ENCODE peak calls at places on chromosomes 5 and 9, in seven cellular contexts. One of them, this sample, is unnamed.

GRCh38 chr9:133762488-133763271 is 24.5 kb upstream of the SARDH start:
- DNase-seq in breast epithelium: peak; percentile 10
- DNase-seq in Panc1: no peak
- DNase-seq in GM23338: no peak
- DNase-seq in HL-60: no peak
- DNase-seq in prostate gland: no peak
- DNase-seq in transverse colon: no peak
- DNase-seq in this sample: peak; percentile 58

GRCh38 chr5:17157916-17158529 is 59.4 kb upstream of the BASP1 start:
- DNase-seq in breast epithelium: no peak
- DNase-seq in Panc1: no peak
- DNase-seq in GM23338: no peak
- DNase-seq in HL-60: peak; percentile 49
- DNase-seq in prostate gland: no peak
- DNase-seq in transverse colon: peak; percentile 41
- DNase-seq in this sample: no peak

GRCh38 chr9:120733190-120733589 is 18.9 kb upstream of the MEGF9 start:
- DNase-seq in breast epithelium: no peak
- DNase-seq in Panc1: no peak
- DNase-seq in GM23338: no peak
- DNase-seq in HL-60: no peak
- DNase-seq in prostate gland: no peak
- DNase-seq in transverse colon: no peak
- DNase-seq in this sample: no peak

GRCh38 chr9:131116281-131117101 is 8.9 kb upstream of the NUP214 start:
- DNase-seq in breast epithelium: no peak
- DNase-seq in Panc1: no peak
- DNase-seq in GM23338: no peak
- DNase-seq in HL-60: no peak
- DNase-seq in prostate gland: no peak
- DNase-seq in transverse colon: no peak
- DNase-seq in this sample: no peak

GRCh38 chr5:129945031-129945430 is 40.8 kb downstream of the CHSY3 start:
- DNase-seq in breast epithelium: no peak
- DNase-seq in Panc1: no peak
- DNase-seq in GM23338: no peak
- DNase-seq in HL-60: no peak
- DNase-seq in prostate gland: no peak
- DNase-seq in transverse colon: no peak
- DNase-seq in this sample: no peak

GRCh38 chr5:32163785-32164184 is 10.3 kb downstream of the GOLPH3 start:
- DNase-seq in breast epithelium: no peak
- DNase-seq in Panc1: no peak
- DNase-seq in GM23338: no peak
- DNase-seq in HL-60: no peak
- DNase-seq in prostate gland: no peak
- DNase-seq in transverse colon: no peak
- DNase-seq in this sample: no peak

GRCh38 chr5:82274343-82275266 is 3.5 kb downstream of the RPS23 start:
- DNase-seq in breast epithelium: no peak
- DNase-seq in Panc1: no peak
- DNase-seq in GM23338: peak; percentile 90
- DNase-seq in HL-60: no peak
- DNase-seq in prostate gland: no peak
- DNase-seq in transverse colon: no peak
- DNase-seq in this sample: peak; percentile 76

GRCh38 chr5:138716456-138716924 is 36.7 kb upstream of the CTNNA1 start:
- DNase-seq in breast epithelium: no peak
- DNase-seq in Panc1: no peak
- DNase-seq in GM23338: peak; percentile 38
- DNase-seq in HL-60: no peak
- DNase-seq in prostate gland: peak; percentile 14
- DNase-seq in transverse colon: no peak
- DNase-seq in this sample: no peak

GRCh38 chr9:69122391-69123141 is 51.5 kb upstream of the TJP2 start:
- DNase-seq in breast epithelium: no peak
- DNase-seq in Panc1: no peak
- DNase-seq in GM23338: peak; percentile 82
- DNase-seq in HL-60: no peak
- DNase-seq in prostate gland: peak; percentile 30
- DNase-seq in transverse colon: peak; percentile 66
- DNase-seq in this sample: no peak

GRCh38 chr9:123440256-123440655 is 84.3 kb downstream of the CRB2 start:
- DNase-seq in breast epithelium: no peak
- DNase-seq in Panc1: no peak
- DNase-seq in GM23338: no peak
- DNase-seq in HL-60: no peak
- DNase-seq in prostate gland: no peak
- DNase-seq in transverse colon: no peak
- DNase-seq in this sample: peak; percentile 31

GRCh38 chr5:14671414-14671813 is 6.9 kb downstream of the OTULIN start:
- DNase-seq in breast epithelium: no peak
- DNase-seq in Panc1: no peak
- DNase-seq in GM23338: no peak
- DNase-seq in HL-60: no peak
- DNase-seq in prostate gland: no peak
- DNase-seq in transverse colon: no peak
- DNase-seq in this sample: no peak

GRCh38 chr5:12125895-12126294 is 221.6 kb upstream of the CTNND2 start:
- DNase-seq in breast epithelium: no peak
- DNase-seq in Panc1: no peak
- DNase-seq in GM23338: no peak
- DNase-seq in HL-60: no peak
- DNase-seq in prostate gland: no peak
- DNase-seq in transverse colon: no peak
- DNase-seq in this sample: no peak

GRCh38 chr5:29963956-29964355 is 1229.5 kb upstream of the CDH6 start:
- DNase-seq in breast epithelium: no peak
- DNase-seq in Panc1: no peak
- DNase-seq in GM23338: peak; percentile 41
- DNase-seq in HL-60: no peak
- DNase-seq in prostate gland: no peak
- DNase-seq in transverse colon: no peak
- DNase-seq in this sample: no peak

GRCh38 chr5:147391781-147392180 is 118.1 kb downstream of the DPYSL3 start:
- DNase-seq in breast epithelium: no peak
- DNase-seq in Panc1: peak; percentile 33
- DNase-seq in GM23338: peak; percentile 58
- DNase-seq in HL-60: no peak
- DNase-seq in prostate gland: no peak
- DNase-seq in transverse colon: peak; percentile 48
- DNase-seq in this sample: no peak

GRCh38 chr9:128399851-128400250 is 20.8 kb upstream of the CERCAM start:
- DNase-seq in breast epithelium: no peak
- DNase-seq in Panc1: no peak
- DNase-seq in GM23338: no peak
- DNase-seq in HL-60: no peak
- DNase-seq in prostate gland: no peak
- DNase-seq in transverse colon: no peak
- DNase-seq in this sample: no peak

GRCh38 chr9:101027246-101027645 is 1.3 kb upstream of the PLPPR1 start:
- DNase-seq in breast epithelium: no peak
- DNase-seq in Panc1: no peak
- DNase-seq in GM23338: no peak
- DNase-seq in HL-60: no peak
- DNase-seq in prostate gland: no peak
- DNase-seq in transverse colon: no peak
- DNase-seq in this sample: no peak
- H3K27me3 ChIP-seq in breast epithelium: peaks cover 15% of the 10 kb centered on the region
- H3K27me3 ChIP-seq in Panc1: peaks cover 13% of the 10 kb centered on the region
- H3K27me3 ChIP-seq in GM23338: peaks cover 66% of the 10 kb centered on the region
- H3K27me3 ChIP-seq in HL-60: peaks cover 42% of the 10 kb centered on the region
- H3K27me3 ChIP-seq in prostate gland: no peaks in the 10 kb centered on the region
- H3K27me3 ChIP-seq in transverse colon: peaks cover 52% of the 10 kb centered on the region
- H3K27me3 ChIP-seq in this sample: peaks cover 55% of the 10 kb centered on the region

DNA sequence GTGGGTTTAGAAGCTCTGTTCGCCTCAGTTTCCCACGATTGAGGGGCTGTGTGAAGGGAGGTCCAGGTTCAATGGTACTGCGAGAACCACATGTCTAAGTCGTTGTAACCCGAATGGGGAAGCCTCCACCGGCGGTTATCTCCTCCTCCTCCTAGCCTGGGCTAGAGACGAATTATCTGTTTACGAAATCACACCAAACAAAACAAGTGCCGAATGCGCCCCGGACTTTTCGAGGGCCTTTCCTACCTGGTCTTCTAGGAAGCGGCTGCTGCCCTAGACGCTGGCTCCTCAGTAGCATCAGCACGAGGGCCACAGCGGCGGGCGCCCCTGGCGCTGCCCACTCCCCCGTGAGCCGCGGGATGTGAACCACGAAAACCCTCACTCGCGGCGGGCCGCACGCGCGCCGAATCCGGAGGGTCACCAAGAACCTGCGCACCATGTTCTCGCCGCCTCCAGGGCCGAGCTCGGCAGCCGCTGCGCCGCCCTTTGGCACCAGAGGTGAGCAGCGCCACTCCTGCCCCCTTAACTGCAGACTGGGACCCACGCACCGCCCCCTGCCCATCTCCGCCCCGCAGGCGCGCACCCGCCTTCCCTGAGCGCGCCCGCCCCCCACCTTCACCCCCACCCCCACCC is at the start of gene CDKN2A:
- DNase-seq in breast epithelium: no peak
- DNase-seq in Panc1: no peak
- DNase-seq in GM23338: peak; percentile 72
- DNase-seq in HL-60: no peak
- DNase-seq in prostate gland: no peak
- DNase-seq in transverse colon: peak; percentile 55
- DNase-seq in this sample: peak; percentile 93
- TF ChIP-seq POLR2AphosphoS5 in breast epithelium: no peak
- TF ChIP-seq POLR2AphosphoS5 in Panc1: no peak
- TF ChIP-seq POLR2AphosphoS5 in GM23338: no peak
- TF ChIP-seq POLR2AphosphoS5 in HL-60: peak; percentile 43
- TF ChIP-seq POLR2AphosphoS5 in prostate gland: no peak
- TF ChIP-seq POLR2AphosphoS5 in transverse colon: no peak
- TF ChIP-seq POLR2AphosphoS5 in this sample: peak; percentile 64

GRCh38 chr5:3187846-3188425 is 407.7 kb upstream of the IRX1 start:
- DNase-seq in breast epithelium: no peak
- DNase-seq in Panc1: no peak
- DNase-seq in GM23338: no peak
- DNase-seq in HL-60: no peak
- DNase-seq in prostate gland: no peak
- DNase-seq in transverse colon: no peak
- DNase-seq in this sample: no peak
- H3K27me3 ChIP-seq in breast epithelium: peaks cover 3% of the 10 kb centered on the region
- H3K27me3 ChIP-seq in Panc1: peaks cover 5% of the 10 kb centered on the region
- H3K27me3 ChIP-seq in GM23338: no peaks in the 10 kb centered on the region
- H3K27me3 ChIP-seq in HL-60: no peaks in the 10 kb centered on the region
- H3K27me3 ChIP-seq in prostate gland: no peaks in the 10 kb centered on the region
- H3K27me3 ChIP-seq in transverse colon: no peaks in the 10 kb centered on the region
- H3K27me3 ChIP-seq in this sample: peaks cover 5% of the 10 kb centered on the region

GRCh38 chr5:36585696-36586095 is 20.7 kb upstream of the SLC1A3 start:
- DNase-seq in breast epithelium: no peak
- DNase-seq in Panc1: no peak
- DNase-seq in GM23338: no peak
- DNase-seq in HL-60: no peak
- DNase-seq in prostate gland: no peak
- DNase-seq in transverse colon: no peak
- DNase-seq in this sample: no peak
- TF ChIP-seq POLR2AphosphoS5 in breast epithelium: no peak
- TF ChIP-seq POLR2AphosphoS5 in Panc1: no peak
- TF ChIP-seq POLR2AphosphoS5 in GM23338: no peak
- TF ChIP-seq POLR2AphosphoS5 in HL-60: no peak
- TF ChIP-seq POLR2AphosphoS5 in prostate gland: no peak
- TF ChIP-seq POLR2AphosphoS5 in transverse colon: no peak
- TF ChIP-seq POLR2AphosphoS5 in this sample: no peak

DNA sequence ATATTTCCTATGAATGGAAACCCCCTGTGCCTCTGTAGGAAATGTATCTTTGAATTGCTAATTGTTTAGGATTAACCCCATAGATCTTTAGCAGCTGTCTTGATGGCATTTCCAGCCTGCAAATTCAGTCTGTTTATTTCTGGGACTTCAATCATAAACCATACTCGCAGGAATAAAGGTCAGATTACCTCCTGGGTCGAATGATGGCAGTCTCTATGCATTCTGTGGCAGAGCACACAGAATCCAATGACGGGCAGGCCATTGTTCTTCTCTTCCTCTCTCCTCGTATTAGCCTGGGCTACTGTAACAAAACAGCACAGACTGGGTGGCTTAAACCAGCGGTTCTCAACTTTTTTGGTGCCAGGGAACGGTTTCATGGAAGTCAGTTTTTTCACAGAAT is 199.9 kb downstream of the PCSK5 start:
- DNase-seq in breast epithelium: no peak
- DNase-seq in Panc1: no peak
- DNase-seq in GM23338: no peak
- DNase-seq in HL-60: no peak
- DNase-seq in prostate gland: no peak
- DNase-seq in transverse colon: no peak
- DNase-seq in this sample: no peak
- H3K27me3 ChIP-seq in breast epithelium: no peaks in the 10 kb centered on the region
- H3K27me3 ChIP-seq in Panc1: no peaks in the 10 kb centered on the region
- H3K27me3 ChIP-seq in GM23338: no peaks in the 10 kb centered on the region
- H3K27me3 ChIP-seq in HL-60: no peaks in the 10 kb centered on the region
- H3K27me3 ChIP-seq in prostate gland: no peaks in the 10 kb centered on the region
- H3K27me3 ChIP-seq in transverse colon: no peaks in the 10 kb centered on the region
- H3K27me3 ChIP-seq in this sample: no peaks in the 10 kb centered on the region

DNA sequence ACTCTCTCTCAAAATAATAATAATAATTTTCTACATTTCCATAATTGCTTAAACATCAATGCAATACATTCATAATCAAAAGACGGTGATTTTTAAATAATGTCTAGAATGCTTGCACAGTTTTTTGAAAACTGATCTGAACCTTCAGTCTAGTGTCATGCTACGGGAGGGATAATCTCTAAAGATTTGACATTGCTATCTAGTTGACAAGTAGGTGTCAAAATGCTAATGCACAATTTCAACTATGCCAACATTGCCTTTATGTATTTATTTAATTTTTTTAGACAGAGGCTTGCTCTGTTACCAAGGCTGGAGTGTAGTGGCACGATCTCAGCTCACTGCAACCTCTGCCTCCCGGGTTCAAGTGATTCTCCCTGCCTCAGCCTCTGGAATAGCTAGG is 16.0 kb upstream of the PCAT7 start:
- DNase-seq in breast epithelium: no peak
- DNase-seq in Panc1: no peak
- DNase-seq in GM23338: no peak
- DNase-seq in HL-60: no peak
- DNase-seq in prostate gland: no peak
- DNase-seq in transverse colon: no peak
- DNase-seq in this sample: no peak
- TF ChIP-seq POLR2AphosphoS5 in breast epithelium: no peak
- TF ChIP-seq POLR2AphosphoS5 in Panc1: no peak
- TF ChIP-seq POLR2AphosphoS5 in GM23338: no peak
- TF ChIP-seq POLR2AphosphoS5 in HL-60: no peak
- TF ChIP-seq POLR2AphosphoS5 in prostate gland: no peak
- TF ChIP-seq POLR2AphosphoS5 in transverse colon: no peak
- TF ChIP-seq POLR2AphosphoS5 in this sample: no peak

This sample was measured in spleen.